ENCODE peak calls at places on chromosomes 5 and 9, in ten cellular contexts. One of them, this sample, is unnamed.

GRCh38 chr5:106699198-106699597 is 971.5 kb downstream of the EFNA5 start:
- DNase-seq in MM.1S: no peak
- DNase-seq in WERI-Rb-1: peak; percentile 10
- DNase-seq in GM04504: no peak
- DNase-seq in RKO: no peak
- DNase-seq in HTR-8/SVneo: no peak
- DNase-seq in Daoy: peak; percentile 28
- DNase-seq in astrocyte of the spinal cord: no peak
- DNase-seq in stimulated activated CD4-positive, alpha-beta T cell treated with anti-CD3 and anti-CD28 coated beads, Interleukin-15, amount 100 ng/mL, for 1 hour: no peak
- DNase-seq in HuH-7: no peak
- DNase-seq in this sample: no peak

GRCh38 chr5:59587489-59588337 is 305.8 kb downstream of the PDE4D start:
- DNase-seq in MM.1S: no peak
- DNase-seq in WERI-Rb-1: peak; percentile 90
- DNase-seq in GM04504: peak; percentile 37
- DNase-seq in RKO: no peak
- DNase-seq in HTR-8/SVneo: peak; percentile 13
- DNase-seq in Daoy: peak; percentile 38
- DNase-seq in astrocyte of the spinal cord: peak; percentile 87
- DNase-seq in stimulated activated CD4-positive, alpha-beta T cell treated with anti-CD3 and anti-CD28 coated beads, Interleukin-15, amount 100 ng/mL, for 1 hour: no peak
- DNase-seq in HuH-7: peak; percentile 58
- DNase-seq in this sample: peak; percentile 67

GRCh38 chr9:129665008-129665771 is at the start of gene PRRX2:
- DNase-seq in MM.1S: no peak
- DNase-seq in WERI-Rb-1: no peak
- DNase-seq in GM04504: peak; percentile 50
- DNase-seq in RKO: no peak
- DNase-seq in HTR-8/SVneo: peak; percentile 43
- DNase-seq in Daoy: peak; percentile 19
- DNase-seq in astrocyte of the spinal cord: peak; percentile 19
- DNase-seq in stimulated activated CD4-positive, alpha-beta T cell treated with anti-CD3 and anti-CD28 coated beads, Interleukin-15, amount 100 ng/mL, for 1 hour: no peak
- DNase-seq in HuH-7: peak; percentile 66
- DNase-seq in this sample: no peak

GRCh38 chr9:90025816-90026215 is 421.0 kb downstream of the GADD45G start:
- DNase-seq in MM.1S: no peak
- DNase-seq in WERI-Rb-1: no peak
- DNase-seq in GM04504: no peak
- DNase-seq in RKO: no peak
- DNase-seq in HTR-8/SVneo: no peak
- DNase-seq in Daoy: peak; percentile 48
- DNase-seq in astrocyte of the spinal cord: peak; percentile 43
- DNase-seq in stimulated activated CD4-positive, alpha-beta T cell treated with anti-CD3 and anti-CD28 coated beads, Interleukin-15, amount 100 ng/mL, for 1 hour: no peak
- DNase-seq in HuH-7: no peak
- DNase-seq in this sample: no peak

GRCh38 chr5:178420424-178420823 is 169.8 kb downstream of the COL23A1 start:
- DNase-seq in MM.1S: no peak
- DNase-seq in WERI-Rb-1: no peak
- DNase-seq in GM04504: no peak
- DNase-seq in RKO: no peak
- DNase-seq in HTR-8/SVneo: no peak
- DNase-seq in Daoy: no peak
- DNase-seq in astrocyte of the spinal cord: no peak
- DNase-seq in stimulated activated CD4-positive, alpha-beta T cell treated with anti-CD3 and anti-CD28 coated beads, Interleukin-15, amount 100 ng/mL, for 1 hour: no peak
- DNase-seq in HuH-7: no peak
- DNase-seq in this sample: no peak

GRCh38 chr5:181167814-181168488 is 20.6 kb downstream of the OR2V2 start:
- DNase-seq in MM.1S: no peak
- DNase-seq in WERI-Rb-1: peak; percentile 47
- DNase-seq in GM04504: no peak
- DNase-seq in RKO: no peak
- DNase-seq in HTR-8/SVneo: no peak
- DNase-seq in Daoy: peak; percentile 60
- DNase-seq in astrocyte of the spinal cord: no peak
- DNase-seq in stimulated activated CD4-positive, alpha-beta T cell treated with anti-CD3 and anti-CD28 coated beads, Interleukin-15, amount 100 ng/mL, for 1 hour: no peak
- DNase-seq in HuH-7: peak; percentile 80
- DNase-seq in this sample: no peak

GRCh38 chr5:40984884-40985283 is 75.6 kb downstream of the C7 start:
- DNase-seq in MM.1S: no peak
- DNase-seq in WERI-Rb-1: no peak
- DNase-seq in GM04504: no peak
- DNase-seq in RKO: no peak
- DNase-seq in HTR-8/SVneo: no peak
- DNase-seq in Daoy: peak; percentile 6
- DNase-seq in astrocyte of the spinal cord: peak; percentile 91
- DNase-seq in stimulated activated CD4-positive, alpha-beta T cell treated with anti-CD3 and anti-CD28 coated beads, Interleukin-15, amount 100 ng/mL, for 1 hour: no peak
- DNase-seq in HuH-7: no peak
- DNase-seq in this sample: no peak

GRCh38 chr5:169798906-169799660 is 162.0 kb downstream of the DOCK2 start:
- DNase-seq in MM.1S: no peak
- DNase-seq in WERI-Rb-1: no peak
- DNase-seq in GM04504: no peak
- DNase-seq in RKO: no peak
- DNase-seq in HTR-8/SVneo: no peak
- DNase-seq in Daoy: no peak
- DNase-seq in astrocyte of the spinal cord: no peak
- DNase-seq in stimulated activated CD4-positive, alpha-beta T cell treated with anti-CD3 and anti-CD28 coated beads, Interleukin-15, amount 100 ng/mL, for 1 hour: no peak
- DNase-seq in HuH-7: no peak
- DNase-seq in this sample: no peak

GRCh38 chr9:128078504-128079434 is 10.7 kb downstream of the SLC25A25 start:
- DNase-seq in MM.1S: peak; percentile 80
- DNase-seq in WERI-Rb-1: no peak
- DNase-seq in GM04504: no peak
- DNase-seq in RKO: no peak
- DNase-seq in HTR-8/SVneo: no peak
- DNase-seq in Daoy: peak; percentile 66
- DNase-seq in astrocyte of the spinal cord: no peak
- DNase-seq in stimulated activated CD4-positive, alpha-beta T cell treated with anti-CD3 and anti-CD28 coated beads, Interleukin-15, amount 100 ng/mL, for 1 hour: no peak
- DNase-seq in HuH-7: no peak
- DNase-seq in this sample: no peak

GRCh38 chr5:60633336-60633735 is 66.6 kb downstream of the DEPDC1B start:
- DNase-seq in MM.1S: no peak
- DNase-seq in WERI-Rb-1: no peak
- DNase-seq in GM04504: peak; percentile 88
- DNase-seq in RKO: no peak
- DNase-seq in HTR-8/SVneo: no peak
- DNase-seq in Daoy: peak; percentile 7
- DNase-seq in astrocyte of the spinal cord: peak; percentile 86
- DNase-seq in stimulated activated CD4-positive, alpha-beta T cell treated with anti-CD3 and anti-CD28 coated beads, Interleukin-15, amount 100 ng/mL, for 1 hour: no peak
- DNase-seq in HuH-7: no peak
- DNase-seq in this sample: peak; percentile 64

GRCh38 chr5:45695011-45695667 is 1.0 kb downstream of the HCN1 start:
- DNase-seq in MM.1S: no peak
- DNase-seq in WERI-Rb-1: peak; percentile 58
- DNase-seq in GM04504: no peak
- DNase-seq in RKO: no peak
- DNase-seq in HTR-8/SVneo: no peak
- DNase-seq in Daoy: no peak
- DNase-seq in astrocyte of the spinal cord: no peak
- DNase-seq in stimulated activated CD4-positive, alpha-beta T cell treated with anti-CD3 and anti-CD28 coated beads, Interleukin-15, amount 100 ng/mL, for 1 hour: no peak
- DNase-seq in HuH-7: no peak
- DNase-seq in this sample: no peak

GRCh38 chr5:59684388-59685003 is 209.0 kb downstream of the PDE4D start:
- DNase-seq in MM.1S: no peak
- DNase-seq in WERI-Rb-1: no peak
- DNase-seq in GM04504: no peak
- DNase-seq in RKO: no peak
- DNase-seq in HTR-8/SVneo: no peak
- DNase-seq in Daoy: no peak
- DNase-seq in astrocyte of the spinal cord: no peak
- DNase-seq in stimulated activated CD4-positive, alpha-beta T cell treated with anti-CD3 and anti-CD28 coated beads, Interleukin-15, amount 100 ng/mL, for 1 hour: no peak
- DNase-seq in HuH-7: no peak
- DNase-seq in this sample: no peak

GRCh38 chr5:132058646-132059042 is 1.8 kb upstream of the IL3 start:
- DNase-seq in MM.1S: no peak
- DNase-seq in WERI-Rb-1: no peak
- DNase-seq in GM04504: no peak
- DNase-seq in RKO: no peak
- DNase-seq in HTR-8/SVneo: no peak
- DNase-seq in Daoy: no peak
- DNase-seq in astrocyte of the spinal cord: no peak
- DNase-seq in stimulated activated CD4-positive, alpha-beta T cell treated with anti-CD3 and anti-CD28 coated beads, Interleukin-15, amount 100 ng/mL, for 1 hour: no peak
- DNase-seq in HuH-7: no peak
- DNase-seq in this sample: no peak

GRCh38 chr9:133768859-133769510 is 30.8 kb upstream of the SARDH start:
- DNase-seq in MM.1S: no peak
- DNase-seq in WERI-Rb-1: peak; percentile 99
- DNase-seq in GM04504: no peak
- DNase-seq in RKO: no peak
- DNase-seq in HTR-8/SVneo: no peak
- DNase-seq in Daoy: no peak
- DNase-seq in astrocyte of the spinal cord: no peak
- DNase-seq in stimulated activated CD4-positive, alpha-beta T cell treated with anti-CD3 and anti-CD28 coated beads, Interleukin-15, amount 100 ng/mL, for 1 hour: no peak
- DNase-seq in HuH-7: peak; percentile 96
- DNase-seq in this sample: no peak

GRCh38 chr5:179253730-179254129 is 91.5 kb downstream of the ADAMTS2 start:
- DNase-seq in MM.1S: no peak
- DNase-seq in WERI-Rb-1: no peak
- DNase-seq in GM04504: no peak
- DNase-seq in RKO: no peak
- DNase-seq in HTR-8/SVneo: no peak
- DNase-seq in Daoy: no peak
- DNase-seq in astrocyte of the spinal cord: no peak
- DNase-seq in stimulated activated CD4-positive, alpha-beta T cell treated with anti-CD3 and anti-CD28 coated beads, Interleukin-15, amount 100 ng/mL, for 1 hour: no peak
- DNase-seq in HuH-7: no peak
- DNase-seq in this sample: no peak

GRCh38 chr5:65774346-65774745 is 52.3 kb downstream of the NLN start:
- DNase-seq in MM.1S: peak; percentile 75
- DNase-seq in WERI-Rb-1: no peak
- DNase-seq in GM04504: peak; percentile 62
- DNase-seq in RKO: no peak
- DNase-seq in HTR-8/SVneo: peak; percentile 41
- DNase-seq in Daoy: peak; percentile 50
- DNase-seq in astrocyte of the spinal cord: peak; percentile 62
- DNase-seq in stimulated activated CD4-positive, alpha-beta T cell treated with anti-CD3 and anti-CD28 coated beads, Interleukin-15, amount 100 ng/mL, for 1 hour: no peak
- DNase-seq in HuH-7: no peak
- DNase-seq in this sample: peak; percentile 15

GRCh38 chr5:10423009-10423408 is 18.7 kb upstream of the ROPN1L start:
- DNase-seq in MM.1S: no peak
- DNase-seq in WERI-Rb-1: no peak
- DNase-seq in GM04504: no peak
- DNase-seq in RKO: no peak
- DNase-seq in HTR-8/SVneo: no peak
- DNase-seq in Daoy: no peak
- DNase-seq in astrocyte of the spinal cord: no peak
- DNase-seq in stimulated activated CD4-positive, alpha-beta T cell treated with anti-CD3 and anti-CD28 coated beads, Interleukin-15, amount 100 ng/mL, for 1 hour: no peak
- DNase-seq in HuH-7: no peak
- DNase-seq in this sample: no peak

GRCh38 chr9:116786737-116787136 is 99.6 kb downstream of the TRIM32 start:
- DNase-seq in MM.1S: no peak
- DNase-seq in WERI-Rb-1: no peak
- DNase-seq in GM04504: no peak
- DNase-seq in RKO: no peak
- DNase-seq in HTR-8/SVneo: no peak
- DNase-seq in Daoy: no peak
- DNase-seq in astrocyte of the spinal cord: no peak
- DNase-seq in stimulated activated CD4-positive, alpha-beta T cell treated with anti-CD3 and anti-CD28 coated beads, Interleukin-15, amount 100 ng/mL, for 1 hour: no peak
- DNase-seq in HuH-7: no peak
- DNase-seq in this sample: no peak

GRCh38 chr5:79120221-79120620 is 8.6 kb downstream of the BHMT start:
- DNase-seq in MM.1S: no peak
- DNase-seq in WERI-Rb-1: no peak
- DNase-seq in GM04504: no peak
- DNase-seq in RKO: no peak
- DNase-seq in HTR-8/SVneo: no peak
- DNase-seq in Daoy: no peak
- DNase-seq in astrocyte of the spinal cord: no peak
- DNase-seq in stimulated activated CD4-positive, alpha-beta T cell treated with anti-CD3 and anti-CD28 coated beads, Interleukin-15, amount 100 ng/mL, for 1 hour: no peak
- DNase-seq in HuH-7: no peak
- DNase-seq in this sample: no peak

GRCh38 chr9:87826331-87826730 is 56.3 kb upstream of the SPATA31E1 start:
- DNase-seq in MM.1S: no peak
- DNase-seq in WERI-Rb-1: no peak
- DNase-seq in GM04504: no peak
- DNase-seq in RKO: no peak
- DNase-seq in HTR-8/SVneo: no peak
- DNase-seq in Daoy: no peak
- DNase-seq in astrocyte of the spinal cord: no peak
- DNase-seq in stimulated activated CD4-positive, alpha-beta T cell treated with anti-CD3 and anti-CD28 coated beads, Interleukin-15, amount 100 ng/mL, for 1 hour: no peak
- DNase-seq in HuH-7: no peak
- DNase-seq in this sample: no peak